ENCODE peak calls at places on chromosomes 7 and 10, in nine cellular contexts. Y is fibroblast of lung, W is PC-9, J is H1, H is HepG2, T is astrocyte, B is IMR-90, Z is OCI-LY7, U is K562. F is an unnamed sample. For H3K4me1, the result is how much of the 10 kb centered on the place peaks cover.

GRCh38 chr7:106747804-106748203 is 86.8 kb upstream of the CCDC71L start:
- DNase-seq in J (no peak), U (no peak), W (no peak), Y (no peak), B (no peak), H (no peak), T (no peak), Z (no peak), F (no peak)

GRCh38 chr7:156607332-156608175 is 33.0 kb upstream of the RNF32 start:
- DNase-seq in W (no peak), Y (no peak), T (no peak), H (no peak), U (no peak), B (peak), Z (no peak), J (no peak), F (no peak)

GRCh38 chr7:34748244-34749039 is 90.4 kb downstream of the NPSR1 start:
- DNase-seq in W (peak), Z (no peak), T (peak), U (no peak), H (peak), Y (peak), J (no peak), B (peak), F (peak)

GRCh38 chr7:91798425-91798824 is 82.1 kb downstream of the MTERF1 start:
- DNase-seq in H (no peak), U (no peak), T (no peak), B (no peak), Y (no peak), Z (no peak), J (no peak), W (no peak), F (no peak)

GRCh38 chr7:107284911-107285479 is 116.2 kb downstream of the HBP1 start:
- DNase-seq in H (no peak), Y (no peak), W (no peak), T (no peak), J (no peak), B (no peak), U (no peak), Z (no peak), F (no peak)

GRCh38 chr10:79181680-79182079 is 112.9 kb downstream of the ZMIZ1 start:
- DNase-seq in H (no peak), Z (no peak), U (no peak), T (no peak), W (no peak), B (no peak), J (no peak), Y (no peak), F (peak)

GRCh38 chr10:75542902-75543301 is 111.5 kb downstream of the LRMDA start:
- DNase-seq in Y (peak), B (no peak), H (no peak), U (no peak), T (peak), W (no peak), Z (no peak), J (no peak), F (no peak)

GRCh38 chr10:104273899-104274575 is 5.1 kb downstream of the GSTO2 start:
- DNase-seq in Z (no peak), W (no peak), Y (no peak), T (no peak), B (no peak), H (no peak), J (no peak), U (no peak), F (no peak)

GRCh38 chr7:139108256-139109187 is 998 bp downstream of the ZC3HAV1 start:
- DNase-seq in Y (peak), T (peak), H (no peak), W (peak), U (no peak), B (peak), Z (peak), J (peak), F (peak)

GRCh38 chr7:151851160-151851751 is 25.7 kb downstream of the PRKAG2 start:
- DNase-seq in U (no peak), Y (no peak), T (no peak), B (no peak), H (no peak), W (peak), J (no peak), Z (no peak), F (peak)

GRCh38 chr10:23994459-23995046 is 214.4 kb upstream of the KIAA1217 start:
- DNase-seq in Z (peak), Y (peak), B (peak), T (peak), H (peak), J (peak), W (no peak), U (peak), F (peak)

GRCh38 chr7:143013897-143014296 is 13.0 kb downstream of the OR9A2 start:
- DNase-seq in T (peak), U (no peak), Z (no peak), H (no peak), B (peak), J (no peak), W (no peak), Y (peak), F (peak)

GRCh38 chr7:136692221-136692620 is 176.2 kb upstream of the CHRM2 start:
- DNase-seq in W (no peak), B (no peak), Y (no peak), H (no peak), Z (no peak), J (no peak), T (no peak), U (no peak), F (no peak)

GRCh38 chr7:147251924-147252323 is 1135.3 kb downstream of the CNTNAP2 start:
- DNase-seq in J (no peak), T (no peak), U (no peak), Y (no peak), H (no peak), B (no peak), W (no peak), Z (no peak), F (no peak)

GRCh38 chr7:30933124-30933893 is 21.7 kb downstream of the AQP1 start:
- DNase-seq in Z (no peak), T (no peak), H (no peak), B (no peak), J (peak), U (no peak), Y (no peak), W (no peak), F (no peak)

GRCh38 chr10:82277591-82277990 is 402.6 kb downstream of the NRG3 start:
- DNase-seq in U (no peak), B (no peak), W (no peak), T (peak), H (no peak), J (no peak), Z (no peak), Y (peak), F (peak)

GRCh38 chr7:134174797-134175261 is 47.7 kb downstream of the LRGUK start:
- DNase-seq in J (no peak), W (peak), Y (peak), H (peak), U (peak), Z (no peak), B (peak), T (peak), F (peak)

GRCh38 chr10:5944389-5945202 is 32.7 kb downstream of the IL15RA start:
- DNase-seq in Z (no peak), H (no peak), U (no peak), W (peak), B (peak), T (peak), Y (peak), J (no peak), F (peak)

GRCh38 chr7:102916881-102917280 is 4.1 kb downstream of the LRRC17 start:
- DNase-seq in U (no peak), T (peak), B (peak), Z (no peak), W (no peak), H (no peak), J (no peak), Y (peak), F (no peak)

GRCh38 chr10:6721964-6722615 is 142.0 kb upstream of the PRKCQ start:
- DNase-seq in T (peak), B (peak), W (peak), H (no peak), U (no peak), J (no peak), Z (no peak), Y (peak), F (peak)

GRCh38 chr7:88396295-88396947 is 89.7 kb upstream of the STEAP4 start:
- DNase-seq in B (no peak), U (no peak), Z (no peak), H (no peak), J (no peak), T (no peak), W (no peak), Y (no peak), F (no peak)

GRCh38 chr10:50625663-50626062 is 1.9 kb upstream of the SGMS1 start:
- DNase-seq in H (no peak), Z (peak), U (peak), T (no peak), Y (no peak), B (no peak), J (no peak), W (no peak), F (no peak)

GRCh38 chr7:103499976-103500375 is 54.0 kb upstream of the SLC26A5 start:
- DNase-seq in H (no peak), Z (no peak), T (no peak), J (no peak), W (no peak), B (peak), Y (no peak), U (no peak), F (no peak)

GRCh38 chr10:79505771-79506351 is 6.5 kb upstream of the EIF5AL1 start:
- DNase-seq in W (peak), U (no peak), Z (no peak), J (no peak), Y (no peak), H (no peak), T (no peak), B (no peak), F (no peak)

GRCh38 chr7:14761506-14762296 is 140.8 kb downstream of the DGKB start:
- DNase-seq in B (peak), W (no peak), T (peak), Y (peak), U (no peak), H (no peak), Z (no peak), J (no peak), F (peak)

GRCh38 chr10:101716891-101717659 is 22.1 kb upstream of the FBXW4 start:
- DNase-seq in Y (no peak), B (no peak), J (peak), Z (no peak), T (no peak), H (no peak), U (no peak), W (peak), F (peak)

GRCh38 chr7:117612637-117613036 is 132.8 kb downstream of the CFTR start:
- DNase-seq in H (no peak), B (no peak), W (no peak), Y (no peak), T (no peak), Z (no peak), U (no peak), J (no peak), F (no peak)

GRCh38 chr7:50754684-50755083 is 28.0 kb downstream of the GRB10 start:
- DNase-seq in B (no peak), U (no peak), T (no peak), Z (no peak), H (peak), W (no peak), Y (no peak), J (no peak), F (no peak)

GRCh38 chr7:3039787-3040186 is 3.9 kb downstream of the CARD11 start:
- DNase-seq in B (no peak), U (no peak), T (no peak), W (no peak), J (no peak), Y (no peak), H (no peak), Z (no peak), F (no peak)

GRCh38 chr10:42926831-42927230 is 144.2 kb downstream of the BMS1 start:
- DNase-seq in J (peak), B (no peak), U (no peak), Y (no peak), W (no peak), H (no peak), T (no peak), Z (no peak), F (no peak)

GRCh38 chr7:87709258-87709657 is 81.1 kb downstream of the RUNDC3B start:
- DNase-seq in U (no peak), J (no peak), H (no peak), Z (no peak), T (no peak), W (no peak), B (no peak), Y (no peak), F (peak)

GRCh38 chr10:64558094-64558870 is 1037.1 kb downstream of the REEP3 start:
- DNase-seq in Z (no peak), W (no peak), Y (no peak), T (no peak), U (no peak), J (no peak), H (no peak), B (no peak), F (no peak)

GRCh38 chr10:127889605-127890195 is 3.0 kb downstream of the CLRN3 start:
- DNase-seq in T (peak), U (no peak), Z (no peak), J (peak), B (peak), W (peak), Y (peak), H (no peak), F (peak)

GRCh38 chr10:391304-391703 is 256.0 kb downstream of the ZMYND11 start:
- DNase-seq in Z (no peak), Y (no peak), B (no peak), H (no peak), J (no peak), W (no peak), U (no peak), T (no peak), F (peak)

GRCh38 chr10:97333601-97334369 is 744 bp downstream of the FRAT2 start:
- DNase-seq in J (no peak), Z (peak), T (peak), W (no peak), B (peak), U (peak), H (no peak), Y (peak), F (peak)

GRCh38 chr10:125035136-125035535 is 93.2 kb downstream of the ZRANB1 start:
- DNase-seq in T (peak), B (peak), U (no peak), J (no peak), W (no peak), Y (peak), H (peak), Z (no peak), F (peak)

GRCh38 chr7:42380411-42380810 is 143.4 kb upstream of the GLI3 start:
- DNase-seq in H (no peak), J (no peak), B (no peak), T (peak), Y (peak), U (no peak), W (no peak), Z (no peak), F (peak)

GRCh38 chr7:155803418-155804376 is 8.6 kb downstream of the SHH start:
- DNase-seq in U (no peak), T (no peak), B (no peak), J (peak), Y (peak), W (no peak), H (no peak), Z (no peak), F (no peak)

GRCh38 chr7:24825931-24826661 is 68.8 kb upstream of the GSDME start:
- DNase-seq in T (peak), H (peak), B (peak), U (peak), Y (peak), Z (no peak), W (peak), J (no peak), F (peak)

GRCh38 chr7:24824400-24824799 is 67.1 kb upstream of the GSDME start:
- DNase-seq in Y (no peak), W (no peak), B (no peak), H (no peak), T (no peak), J (no peak), Z (no peak), U (no peak), F (no peak)

GRCh38 chr7:24824896-24825295 is 67.6 kb upstream of the GSDME start:
- DNase-seq in B (no peak), U (no peak), Z (no peak), Y (peak), J (no peak), W (no peak), T (no peak), H (no peak), F (no peak)

GRCh38 chr7:24826662-24827020 is 69.4 kb upstream of the GSDME start:
- DNase-seq in Z (no peak), B (no peak), J (no peak), T (peak), H (no peak), U (no peak), W (no peak), Y (peak), F (peak)

GRCh38 chr7:24825315-24825917 is 68.2 kb upstream of the GSDME start:
- DNase-seq in U (no peak), T (no peak), H (no peak), B (no peak), Y (peak), J (no peak), W (peak), Z (no peak), F (peak)
- H3K4me1 ChIP-seq in U (half or more), T (half or more), H (under half), B (under half), Y (under half), J (under half), W (half or more), Z (half or more), F (half or more)

GRCh38 chr7:69632280-69632679 is 34.0 kb downstream of the AUTS2 start:
- DNase-seq in Z (no peak), Y (no peak), T (no peak), H (no peak), U (no peak), J (no peak), B (no peak), W (no peak), F (no peak)

GRCh38 chr7:69633122-69633892 is 35.0 kb downstream of the AUTS2 start:
- DNase-seq in B (no peak), J (no peak), Z (no peak), T (peak), Y (peak), W (no peak), H (no peak), U (no peak), F (no peak)

GRCh38 chr7:69631131-69631530 is 32.9 kb downstream of the AUTS2 start:
- DNase-seq in U (no peak), J (no peak), Y (no peak), Z (peak), T (no peak), H (no peak), W (no peak), B (no peak), F (no peak)

GRCh38 chr7:69625798-69626197 is 27.5 kb downstream of the AUTS2 start:
- DNase-seq in H (no peak), Y (no peak), T (no peak), W (no peak), B (no peak), U (no peak), Z (no peak), J (no peak), F (no peak)

GRCh38 chr7:69630292-69630691 is 32.0 kb downstream of the AUTS2 start:
- DNase-seq in Z (no peak), W (no peak), T (peak), B (peak), H (no peak), J (no peak), Y (peak), U (no peak), F (no peak)
- H3K4me2 ChIP-seq in Z (peak), W (no peak), T (peak), B (no peak), H (no peak), J (no peak), Y (no peak), U (no peak), F (no peak)

DNA sequence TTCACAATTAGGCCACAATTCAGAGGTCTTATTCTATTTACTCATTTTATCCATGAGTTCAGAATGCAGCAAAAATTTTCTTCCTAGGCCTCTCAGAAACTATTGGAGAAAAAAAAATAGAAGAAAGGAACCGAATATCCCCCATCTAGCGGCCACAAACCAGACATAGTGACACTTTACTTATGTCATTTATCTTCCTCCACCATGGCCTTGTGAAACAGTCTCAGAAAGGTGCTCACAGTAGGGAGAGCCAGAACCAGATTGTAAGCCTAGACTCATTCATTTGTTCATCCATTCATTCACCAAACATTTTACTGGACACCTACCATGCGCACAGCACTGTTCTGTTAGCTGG is 16.0 kb downstream of the CREB3L2 start:
- DNase-seq in B (no peak), J (no peak), T (no peak), U (peak), Y (no peak), H (no peak), W (no peak), Z (peak), F (no peak)
- H3K4me1 ChIP-seq in B (half or more), J (under half), T (half or more), U (half or more), Y (under half), H (half or more), W (under half), Z (half or more), F (under half)

DNA sequence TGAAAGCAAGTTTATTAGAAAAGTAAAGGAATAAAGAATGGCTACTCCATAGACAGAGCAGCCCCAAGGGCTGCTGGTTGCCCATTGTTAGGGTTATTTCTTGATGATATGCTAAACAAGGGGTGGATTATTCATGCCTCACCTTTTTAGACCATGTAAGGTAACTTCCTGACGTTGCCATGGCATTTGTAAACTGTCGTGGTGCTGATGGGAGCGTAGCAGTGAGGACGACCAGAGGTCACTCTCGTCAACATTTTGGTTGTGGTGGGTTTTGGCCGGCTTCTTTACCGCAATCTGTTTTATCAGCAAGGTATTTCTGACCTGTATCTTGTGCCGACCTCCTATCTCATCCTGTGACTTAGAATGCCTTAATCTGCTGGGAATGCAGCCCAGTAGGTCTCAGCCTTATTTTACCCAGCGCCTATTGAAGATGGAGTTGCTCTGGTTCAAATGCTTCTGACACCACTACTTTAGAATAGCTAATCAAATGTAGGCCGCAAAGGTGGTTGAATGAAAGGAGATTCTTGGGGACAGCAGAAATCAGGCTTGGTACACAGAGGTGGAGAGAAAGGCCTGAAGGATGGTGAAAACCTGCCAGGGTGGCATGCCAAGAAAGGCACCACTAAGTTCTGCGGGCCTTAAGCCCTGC is 17.9 kb upstream of the SMO start:
- DNase-seq in T (no peak), W (no peak), B (no peak), H (no peak), Z (no peak), U (no peak), J (peak), Y (no peak), F (no peak)
- H3K4me2 ChIP-seq in T (no peak), W (no peak), B (no peak), H (no peak), Z (no peak), U (no peak), J (peak), Y (no peak), F (no peak)

DNA sequence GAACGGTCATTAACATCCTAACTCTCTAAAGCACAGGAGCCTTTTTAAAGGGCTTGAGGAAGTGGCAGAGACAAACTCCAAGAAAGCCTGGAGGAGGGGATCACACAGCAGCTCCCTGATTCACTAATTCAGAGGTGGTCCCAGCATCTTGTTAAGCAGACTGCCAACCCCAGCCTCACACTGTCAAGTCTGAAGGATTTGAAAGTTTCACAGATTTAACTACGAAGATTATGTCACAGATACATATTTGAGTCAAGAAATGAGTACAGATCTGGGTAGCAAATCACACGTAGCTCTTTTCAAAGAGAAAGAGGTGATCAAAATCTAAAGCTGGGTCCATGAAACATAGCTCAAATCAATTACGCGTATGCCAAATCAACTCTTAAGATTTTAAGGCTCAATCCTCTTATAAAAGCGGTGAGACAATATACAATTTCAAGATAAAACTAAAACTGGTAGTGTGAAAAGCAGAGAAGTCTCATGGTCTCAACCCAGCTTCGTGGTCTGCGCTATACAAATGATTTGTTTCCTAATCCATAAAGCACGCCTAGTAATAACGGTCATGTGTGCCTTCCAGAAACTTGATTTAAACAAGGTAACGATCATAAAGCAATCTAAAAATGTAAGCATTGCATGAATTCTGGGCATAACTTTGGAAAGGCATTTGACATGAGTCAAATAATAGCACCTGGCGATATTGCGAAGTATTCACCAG is 229.9 kb upstream of the MKLN1 start:
- DNase-seq in B (no peak), Y (no peak), U (no peak), H (no peak), J (no peak), T (no peak), W (no peak), Z (no peak), F (no peak)
- H3K4me1 ChIP-seq in B (under half), Y (under half), U (under half), H (half or more), J (under half), T (under half), W (under half), Z (under half), F (under half)